ENCODE peak calls at places on chromosomes 11 and 22, in four cellular contexts. F is A549; A is NCI-H524 treated with DMSO at 0.1 percent for 48 hours; S is activated T-helper 2 cell treated with anti-CD3 and anti-CD28 coated beads, Interferon-gamma antibody, Interleukin-2, Interleukin-4, amounts not matched to agents 10 μg/mL and 5 μg/mL and 100 μg/mL, durations not matched to agents 14 hours and 24 hours and 36 hours. U is an unnamed sample.

GRCh38 chr22:46443850-46444389 is 93.5 kb downstream of the CELSR1 start:
- DNase-seq in F (no peak), S (no peak), A (no peak), U (no peak)

GRCh38 chr22:50146440-50147228 is 23.9 kb upstream of the PANX2 start:
- DNase-seq in F (peak), A (peak), S (no peak), U (peak)

GRCh38 chr11:81989093-81989492 is 744.6 kb downstream of the FAM181B start:
- DNase-seq in A (no peak), S (no peak), F (no peak), U (no peak)

GRCh38 chr11:67032830-67033555 is 10.1 kb downstream of the SYT12 start:
- DNase-seq in A (no peak), S (no peak), F (peak), U (peak)

GRCh38 chr11:61598886-61599868 is 18.3 kb upstream of the SYT7 start:
- DNase-seq in A (no peak), S (no peak), F (no peak), U (peak)

GRCh38 chr11:130762342-130763037 is 153.8 kb downstream of the SNX19 start:
- DNase-seq in S (no peak), A (no peak), F (no peak), U (no peak)

GRCh38 chr11:43419460-43419859 is 60.7 kb downstream of the TTC17 start:
- DNase-seq in F (peak), S (no peak), A (no peak), U (peak)

GRCh38 chr22:37160037-37160436 is 10.3 kb upstream of the IL2RB start:
- DNase-seq in A (no peak), F (no peak), S (no peak), U (no peak)

GRCh38 chr22:40310081-40310770 is 36.1 kb upstream of the ADSL start:
- DNase-seq in F (no peak), S (no peak), A (no peak), U (no peak)

GRCh38 chr22:44188316-44188715 is 7.6 kb downstream of the PARVG start:
- DNase-seq in S (no peak), F (no peak), A (no peak), U (no peak)

U was measured in LHCN-M2.